ENCODE peak calls at places on chromosomes 5 and 9, in nine cellular contexts. O is IMR-90, P is GM23338, G is NT2/D1, I is BE2C, N is H9, S is right lobe of liver, U is thyroid gland, J is GM23248. Q is an unnamed sample.
A peak's percentile ranks its signal among the peaks of the same experiment; 100 is the strongest.

GRCh38 chr5:160774646-160775313 is 77.2 kb downstream of the ATP10B start:
- DNase-seq in O (no peak), P (peak; percentile 20), G (no peak), I (no peak), N (no peak), S (no peak), U (no peak), J (no peak), Q (no peak)

GRCh38 chr9:124286292-124286931 is 28.7 kb downstream of the NEK6 start:
- DNase-seq in O (peak; percentile 98), P (no peak), G (no peak), I (no peak), N (no peak), S (peak; percentile 86), U (no peak), J (peak; percentile 88), Q (peak; percentile 73)

GRCh38 chr5:1140188-1140817 is 28.4 kb upstream of the SLC12A7 start:
- DNase-seq in O (peak; percentile 31), P (peak; percentile 67), G (peak; percentile 16), I (peak; percentile 84), N (peak; percentile 58), S (peak; percentile 91), U (peak; percentile 77), J (peak; percentile 46), Q (peak; percentile 85)

GRCh38 chr5:68398146-68398812 is 182.7 kb downstream of the PIK3R1 start:
- DNase-seq in O (no peak), P (no peak), G (no peak), I (no peak), N (no peak), S (no peak), U (no peak), J (no peak), Q (no peak)

GRCh38 chr9:109035684-109036423 is 22.6 kb upstream of the CTNNAL1 start:
- DNase-seq in O (peak; percentile 85), P (no peak), G (no peak), I (no peak), N (no peak), S (peak; percentile 88), U (peak; percentile 81), J (peak; percentile 82), Q (no peak)

GRCh38 chr5:35313296-35313695 is 83.0 kb upstream of the PRLR start:
- DNase-seq in O (peak; percentile 7), P (no peak), G (no peak), I (no peak), N (no peak), S (no peak), U (no peak), J (peak; percentile 84), Q (no peak)

GRCh38 chr5:81755320-81755719 is 4.4 kb upstream of the SSBP2 start:
- DNase-seq in O (peak; percentile 89), P (peak; percentile 91), G (peak; percentile 71), I (no peak), N (peak; percentile 75), S (no peak), U (peak; percentile 71), J (peak; percentile 95), Q (no peak)

GRCh38 chr9:19517202-19517942 is 108.6 kb downstream of the ACER2 start:
- DNase-seq in O (no peak), P (peak; percentile 82), G (peak; percentile 35), I (peak; percentile 25), N (peak; percentile 68), S (no peak), U (no peak), J (no peak), Q (no peak)

GRCh38 chr9:90698874-90699440 is 56.3 kb upstream of the DIRAS2 start:
- DNase-seq in O (no peak), P (no peak), G (no peak), I (no peak), N (no peak), S (no peak), U (no peak), J (no peak), Q (no peak)

GRCh38 chr5:58015175-58015574 is 444.7 kb downstream of the PLK2 start:
- DNase-seq in O (no peak), P (no peak), G (no peak), I (no peak), N (no peak), S (no peak), U (no peak), J (no peak), Q (no peak)

GRCh38 chr5:58133631-58134296 is 326.1 kb downstream of the PLK2 start:
- DNase-seq in O (peak; percentile 79), P (no peak), G (no peak), I (no peak), N (no peak), S (no peak), U (no peak), J (peak; percentile 81), Q (no peak)

GRCh38 chr5:93163010-93163663 is 417.9 kb downstream of the NR2F1-AS1 start:
- DNase-seq in O (peak; percentile 88), P (no peak), G (no peak), I (no peak), N (no peak), S (no peak), U (no peak), J (peak; percentile 88), Q (no peak)

GRCh38 chr5:124887223-124887622 is 140.8 kb upstream of the ZNF608 start:
- DNase-seq in O (no peak), P (no peak), G (no peak), I (no peak), N (no peak), S (no peak), U (no peak), J (no peak), Q (no peak)

GRCh38 chr5:74630387-74631087 is 10.0 kb downstream of the ENC1 start:
- DNase-seq in O (peak; percentile 95), P (no peak), G (no peak), I (no peak), N (no peak), S (no peak), U (peak; percentile 24), J (peak; percentile 92), Q (no peak)

GRCh38 chr5:89628876-89629635 is 746.1 kb upstream of the MEF2C start:
- DNase-seq in O (no peak), P (no peak), G (no peak), I (no peak), N (no peak), S (no peak), U (no peak), J (peak; percentile 3), Q (no peak)

GRCh38 chr5:181058786-181059296 is 18.8 kb downstream of the BTNL9 start:
- DNase-seq in O (no peak), P (peak; percentile 36), G (no peak), I (no peak), N (no peak), S (no peak), U (no peak), J (no peak), Q (no peak)

GRCh38 chr5:10532421-10532820 is 31.4 kb upstream of the ANKRD33B start:
- DNase-seq in O (no peak), P (no peak), G (no peak), I (no peak), N (no peak), S (no peak), U (no peak), J (no peak), Q (no peak)

GRCh38 chr5:91076138-91076537 is 307.0 kb downstream of the ARRDC3 start:
- DNase-seq in O (peak; percentile 6), P (no peak), G (no peak), I (no peak), N (no peak), S (no peak), U (no peak), J (peak; percentile 62), Q (no peak)

DNA sequence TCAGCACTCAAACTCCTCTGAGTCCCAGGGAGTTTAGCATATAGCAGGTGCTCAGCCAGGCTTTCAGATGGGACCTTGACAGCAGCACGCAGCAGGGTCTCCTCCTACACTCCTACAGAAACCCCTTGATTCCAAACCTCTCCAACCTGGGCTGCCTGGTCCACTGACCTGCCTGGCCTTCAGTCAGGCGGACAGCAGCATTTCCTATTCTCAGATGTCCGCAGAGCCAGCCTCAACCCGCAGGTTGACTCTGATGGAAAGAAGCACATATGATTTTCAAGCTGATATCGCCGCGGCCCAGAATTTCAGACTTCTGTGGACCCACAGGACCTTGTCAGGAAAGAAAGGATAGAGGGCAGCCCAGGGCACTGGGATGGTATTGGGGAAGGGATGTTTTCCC is 5.3 kb upstream of the SLC25A48 start:
- DNase-seq in O (no peak), P (no peak), G (no peak), I (no peak), N (no peak), S (no peak), U (no peak), J (no peak), Q (no peak)
- H3K27me3 ChIP-seq in O (peaks cover 30% of the 10 kb centered on the region), P (peaks cover 21% of the 10 kb centered on the region), G (peaks cover 58% of the 10 kb centered on the region), I (peaks cover 22% of the 10 kb centered on the region), N (peaks cover 8% of the 10 kb centered on the region), S (no peaks in the 10 kb centered on the region), U (no peaks in the 10 kb centered on the region), J (peaks cover 34% of the 10 kb centered on the region), Q (peaks cover 38% of the 10 kb centered on the region)

GRCh38 chr5:167877924-167878323 is 413.5 kb upstream of the WWC1 start:
- DNase-seq in O (no peak), P (no peak), G (no peak), I (no peak), N (no peak), S (no peak), U (no peak), J (no peak), Q (no peak)

DNA sequence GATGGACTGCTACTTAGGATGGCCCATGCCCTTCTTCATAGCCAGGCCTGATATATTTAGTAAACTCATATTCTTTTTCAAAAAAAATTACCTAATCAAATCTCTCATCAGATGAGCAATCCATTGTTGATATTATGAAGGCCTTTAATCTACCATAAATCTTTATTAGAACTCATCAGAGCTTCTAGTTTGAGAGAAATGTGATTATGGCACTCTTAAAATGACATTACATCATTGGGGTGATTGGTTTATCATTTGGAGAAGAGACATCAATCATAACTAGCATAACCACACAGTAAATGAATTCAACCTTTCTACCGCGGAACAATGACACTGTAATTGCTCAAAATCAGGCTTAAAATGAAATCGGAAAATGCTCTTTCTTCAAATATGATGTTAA is 414.1 kb upstream of the WWC1 start:
- DNase-seq in O (no peak), P (no peak), G (no peak), I (no peak), N (no peak), S (no peak), U (no peak), J (no peak), Q (no peak)
- H3K27me3 ChIP-seq in O (no peaks in the 10 kb centered on the region), P (no peaks in the 10 kb centered on the region), G (no peaks in the 10 kb centered on the region), I (no peaks in the 10 kb centered on the region), N (no peaks in the 10 kb centered on the region), S (no peaks in the 10 kb centered on the region), U (no peaks in the 10 kb centered on the region), J (no peaks in the 10 kb centered on the region), Q (no peaks in the 10 kb centered on the region)

DNA sequence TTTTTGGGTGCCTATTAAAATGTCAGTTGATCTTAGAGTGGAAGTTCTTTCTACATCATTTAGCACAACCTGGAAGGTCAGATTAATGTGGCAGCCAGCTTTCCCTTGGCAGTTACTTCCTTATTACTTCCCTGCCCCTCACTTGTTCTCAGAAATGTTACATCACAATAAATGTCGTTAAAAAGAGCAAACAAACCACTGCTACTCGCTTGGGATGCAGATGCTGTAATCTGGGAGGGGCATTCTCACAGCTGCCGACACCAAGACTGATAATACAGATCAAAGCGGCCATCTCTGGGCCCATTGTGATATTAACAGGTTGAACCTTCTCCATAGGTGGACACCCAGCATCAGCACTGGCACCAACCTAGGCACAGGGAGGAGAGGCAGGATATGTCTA is 29.3 kb downstream of the PLAC8L1 start:
- DNase-seq in O (no peak), P (peak; percentile 65), G (no peak), I (no peak), N (peak; percentile 50), S (no peak), U (no peak), J (no peak), Q (no peak)
- H3K27me3 ChIP-seq in O (peaks cover 15% of the 10 kb centered on the region), P (peaks cover 26% of the 10 kb centered on the region), G (peaks cover 7% of the 10 kb centered on the region), I (peaks cover 8% of the 10 kb centered on the region), N (no peaks in the 10 kb centered on the region), S (no peaks in the 10 kb centered on the region), U (no peaks in the 10 kb centered on the region), J (peaks cover 32% of the 10 kb centered on the region), Q (no peaks in the 10 kb centered on the region)

GRCh38 chr9:130939405-130939941 is 426 bp upstream of the FIBCD1 start:
- DNase-seq in O (peak; percentile 11), P (peak; percentile 68), G (no peak), I (peak; percentile 10), N (peak; percentile 47), S (no peak), U (no peak), J (peak; percentile 62), Q (no peak)
- H3K27me3 ChIP-seq in O (peaks cover 35% of the 10 kb centered on the region), P (peaks cover 48% of the 10 kb centered on the region), G (peaks cover 52% of the 10 kb centered on the region), I (peaks cover 79% of the 10 kb centered on the region), N (peaks cover 13% of the 10 kb centered on the region), S (peaks cover 36% of the 10 kb centered on the region), U (peaks cover 9% of the 10 kb centered on the region), J (peaks cover 13% of the 10 kb centered on the region), Q (peaks cover 78% of the 10 kb centered on the region)